ENCODE peak calls at places on chromosomes 6 and 20, in eight cellular contexts. U is endothelial cell, Y is AG09319, J is Calu3, X is B cell, K is RWPE2, Q is BE2C, O is neural crest cell. W is an unnamed sample.

GRCh38 chr6:33599413-33599911 is 19.4 kb upstream of the BAK1 start:
- DNase-seq in X (no peak), O (no peak), U (no peak), J (no peak), K (no peak), Y (no peak), Q (no peak), W (no peak)

GRCh38 chr20:22962567-22963439 is 72.3 kb upstream of the SSTR4 start:
- DNase-seq in O (no peak), Q (no peak), Y (no peak), K (no peak), J (no peak), U (no peak), X (no peak), W (no peak)

GRCh38 chr6:112149719-112150263 is 62.4 kb downstream of the FAM229B start:
- DNase-seq in X (no peak), J (no peak), U (no peak), Y (peak; percentile 96), K (no peak), Q (no peak), O (no peak), W (no peak)

GRCh38 chr6:168355716-168356522 is 36.3 kb upstream of the DACT2 start:
- DNase-seq in Q (peak; percentile 74), J (peak; percentile 77), K (no peak), O (peak; percentile 70), U (peak; percentile 79), X (no peak), Y (no peak), W (peak; percentile 77)

GRCh38 chr20:24066075-24066700 is 77.6 kb upstream of the GGTLC1 start:
- DNase-seq in J (no peak), X (no peak), Q (no peak), O (no peak), K (no peak), U (no peak), Y (no peak), W (no peak)

GRCh38 chr20:20237093-20237959 is 130.6 kb upstream of the INSM1 start:
- DNase-seq in Q (peak; percentile 56), K (no peak), Y (no peak), J (peak; percentile 13), O (peak; percentile 51), U (peak; percentile 53), X (peak; percentile 16), W (peak; percentile 54)

GRCh38 chr6:16038938-16039337 is 89.9 kb upstream of the MYLIP start:
- DNase-seq in O (no peak), J (no peak), Q (no peak), Y (no peak), X (no peak), K (no peak), U (no peak), W (no peak)

GRCh38 chr6:148935705-148936306 is 189.0 kb downstream of the UST start:
- DNase-seq in Q (no peak), O (no peak), J (no peak), U (no peak), Y (no peak), X (no peak), K (no peak), W (no peak)

GRCh38 chr6:1686117-1687098 is 76.7 kb downstream of the FOXC1 start:
- DNase-seq in J (peak; percentile 42), X (no peak), K (peak; percentile 83), Y (peak; percentile 96), O (no peak), Q (no peak), U (no peak), W (no peak)

GRCh38 chr20:44540834-44541233 is 19.0 kb upstream of the SERINC3 start:
- DNase-seq in Y (no peak), Q (no peak), J (no peak), U (no peak), X (no peak), K (no peak), O (no peak), W (no peak)

GRCh38 chr20:8854566-8854965 is 214.3 kb upstream of the PLCB4 start:
- DNase-seq in X (no peak), Q (no peak), Y (no peak), O (no peak), U (peak; percentile 19), J (no peak), K (no peak), W (no peak)

GRCh38 chr6:44080561-44081521 is 46.4 kb downstream of the MRPL14 start:
- DNase-seq in J (no peak), Q (no peak), U (no peak), K (no peak), X (no peak), O (no peak), Y (no peak), W (no peak)

GRCh38 chr6:31190488-31190887 is 20.0 kb upstream of the POU5F1 start:
- DNase-seq in K (no peak), O (no peak), Q (no peak), J (no peak), Y (no peak), X (no peak), U (no peak), W (no peak)

GRCh38 chr6:25883991-25884390 is 9.9 kb upstream of the SLC17A3 start:
- DNase-seq in J (peak; percentile 24), X (no peak), Y (peak; percentile 73), K (peak; percentile 55), O (no peak), Q (no peak), U (no peak), W (no peak)

GRCh38 chr6:3045369-3045768 is 22.9 kb upstream of the RIPK1 start:
- DNase-seq in Y (no peak), X (no peak), Q (peak; percentile 55), K (no peak), O (no peak), J (no peak), U (no peak), W (no peak)

GRCh38 chr6:165585060-165585459 is 78.0 kb downstream of the PDE10A start:
- DNase-seq in Y (no peak), O (no peak), Q (no peak), U (no peak), K (no peak), X (no peak), J (no peak), W (no peak)

GRCh38 chr6:132153221-132153896 is 202.2 kb upstream of the CCN2 start:
- DNase-seq in X (no peak), Y (peak; percentile 96), J (no peak), Q (no peak), O (no peak), K (no peak), U (no peak), W (no peak)

GRCh38 chr20:24797864-24798655 is 151.0 kb upstream of the CST7 start:
- DNase-seq in X (no peak), U (no peak), J (no peak), Y (no peak), O (no peak), K (no peak), Q (no peak), W (no peak)

GRCh38 chr6:110270166-110270565 is 88.0 kb downstream of the METTL24 start:
- DNase-seq in Y (no peak), O (no peak), X (no peak), J (no peak), Q (no peak), U (no peak), K (no peak), W (no peak)

DNA sequence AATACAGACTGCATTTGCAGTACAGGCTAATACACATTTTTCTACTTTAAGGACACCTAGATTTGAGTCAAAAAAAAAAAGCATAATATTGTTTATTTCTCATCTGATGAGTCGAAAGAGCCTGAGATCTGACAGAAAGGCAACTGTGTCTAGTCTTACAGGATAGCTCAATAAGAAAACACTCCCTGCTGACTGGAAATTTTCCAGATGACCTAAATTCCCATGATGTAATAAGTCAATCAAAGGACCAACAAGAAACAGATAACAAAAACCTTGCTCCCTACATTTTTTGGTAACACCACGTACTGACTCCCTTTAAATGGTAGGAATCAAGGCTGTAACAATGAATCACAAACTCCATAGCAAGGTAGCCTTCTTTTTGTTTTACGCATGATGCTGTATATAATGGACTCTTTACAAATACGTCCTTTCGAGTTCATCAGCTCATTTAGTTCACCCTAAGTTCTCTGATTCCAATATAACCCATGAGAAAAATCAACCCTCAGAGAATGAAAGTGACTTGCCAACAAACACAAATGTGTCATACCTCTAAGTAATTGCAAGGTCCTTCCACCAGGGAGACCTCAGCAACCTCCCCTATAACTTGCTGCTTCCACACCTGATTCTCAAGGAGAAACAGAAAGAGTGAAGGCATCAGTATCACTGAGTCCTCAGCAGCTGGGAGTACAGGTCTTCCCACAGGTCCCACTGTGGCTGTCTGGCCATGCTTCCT is 12.1 kb downstream of the TBX18 start:
- DNase-seq in Q (no peak), U (no peak), O (no peak), Y (no peak), J (no peak), X (no peak), K (no peak), W (no peak)
- TF ChIP-seq CTCF in Q (no peak), U (peak; percentile 18), O (no peak), Y (no peak), J (no peak), X (no peak), K (no peak), W (no peak)

GRCh38 chr20:41339957-41340326 is 679 bp upstream of the LPIN3 start:
- DNase-seq in O (peak; percentile 82), K (peak; percentile 98), U (peak; percentile 90), Y (no peak), Q (peak; percentile 79), X (peak; percentile 85), J (peak; percentile 99), W (peak; percentile 91)
- TF ChIP-seq CTCF in O (peak; percentile 99), K (peak; percentile 100), U (peak; percentile 98), Y (peak; percentile 87), Q (peak; percentile 89), X (peak; percentile 100), J (peak; percentile 99), W (peak; percentile 99)

DNA sequence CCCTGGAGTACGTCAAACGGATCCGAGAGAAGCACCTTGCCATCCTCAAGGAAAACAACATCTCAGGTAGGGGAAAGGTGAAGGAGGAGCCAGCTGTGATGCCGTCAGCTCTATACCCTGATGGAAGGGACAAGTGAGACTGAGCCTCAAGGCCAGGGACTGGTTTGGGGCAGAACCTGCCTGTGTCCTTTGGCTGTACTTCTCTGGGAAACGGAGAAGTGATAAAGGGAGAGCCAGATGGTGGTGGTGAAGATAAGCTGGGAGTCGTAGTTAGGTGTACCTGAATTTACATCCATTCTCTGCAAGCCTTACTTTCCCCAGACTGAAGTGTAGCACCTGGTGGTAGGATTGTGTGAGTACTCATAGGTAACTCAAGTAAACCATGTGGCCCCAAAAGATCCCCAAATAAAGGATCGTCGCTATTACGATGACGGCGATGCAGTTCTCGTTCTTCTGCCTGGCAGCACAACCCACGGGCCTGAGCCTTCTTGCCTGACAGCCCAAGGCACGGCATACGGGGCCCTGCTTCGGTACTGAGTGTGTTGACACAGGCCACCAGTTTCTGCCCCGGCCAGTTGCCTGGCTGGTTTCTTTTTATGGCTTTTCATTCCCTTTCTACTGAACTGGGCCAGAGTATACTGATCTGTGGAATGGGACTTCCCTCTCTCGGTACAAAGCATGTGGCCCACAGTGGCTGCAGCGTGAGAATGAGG is 10.6 kb downstream of the PCIF1 start:
- DNase-seq in K (no peak), Y (no peak), J (no peak), X (no peak), U (no peak), O (no peak), Q (no peak), W (no peak)
- TF ChIP-seq CTCF in K (no peak), Y (no peak), J (no peak), X (no peak), U (peak; percentile 22), O (no peak), Q (no peak), W (no peak)

GRCh38 chr6:154937306-154938244 is 57.5 kb upstream of the TIAM2 start:
- DNase-seq in Y (no peak), Q (no peak), U (no peak), X (no peak), O (no peak), K (no peak), J (no peak), W (peak; percentile 41)
- TF ChIP-seq CTCF in Y (peak; percentile 22), Q (peak; percentile 4), U (no peak), X (no peak), O (no peak), K (no peak), J (no peak), W (no peak)

W was measured in nephron progenitor cell.